ENCODE peak calls at places on chromosome 18, in five cellular contexts. K is lower lobe of right lung, F is transverse colon, S is fibroblast of lung, Z is retinal pigment epithelial cell. N is an unnamed sample.
A peak's percentile ranks its signal among the peaks of the same experiment; 100 is the strongest.

GRCh38 chr18:70221156-70221910 is 15.8 kb upstream of the RTTN start:
- DNase-seq in Z (peak; percentile 66), S (no peak), F (no peak), K (no peak), N (no peak)

GRCh38 chr18:41096504-41096903 is 858.5 kb upstream of the PIK3C3 start:
- DNase-seq in K (no peak), F (no peak), S (peak; percentile 68), Z (peak; percentile 35), N (no peak)

GRCh38 chr18:57657566-57657965 is 35.9 kb upstream of the NARS1 start:
- DNase-seq in S (no peak), F (no peak), K (no peak), Z (no peak), N (no peak)

GRCh38 chr18:74522635-74523548 is 11.4 kb upstream of the CNDP1 start:
- DNase-seq in F (no peak), S (no peak), K (no peak), Z (no peak), N (peak; percentile 72)

GRCh38 chr18:13617826-13618515 is 108.4 kb downstream of the FAM210A start:
- DNase-seq in K (no peak), S (no peak), F (no peak), Z (no peak), N (no peak)

GRCh38 chr18:66048404-66048803 is 297.6 kb downstream of the CDH7 start:
- DNase-seq in K (no peak), F (no peak), S (peak; percentile 7), Z (no peak), N (no peak)

GRCh38 chr18:36411745-36412168 is 114.2 kb downstream of the FHOD3 start:
- DNase-seq in Z (no peak), K (no peak), S (no peak), F (no peak), N (no peak)

GRCh38 chr18:13726972-13727331 is 479 bp downstream of the RNMT start:
- DNase-seq in F (peak; percentile 47), K (no peak), Z (peak; percentile 55), S (peak; percentile 61), N (no peak)

GRCh38 chr18:57095884-57096283 is 51.0 kb upstream of the BOD1L2 start:
- DNase-seq in F (no peak), S (no peak), Z (no peak), K (no peak), N (no peak)

GRCh38 chr18:22900558-22901183 is 32.5 kb upstream of the RBBP8 start:
- DNase-seq in Z (no peak), F (no peak), S (peak; percentile 13), K (no peak), N (no peak)

DNA sequence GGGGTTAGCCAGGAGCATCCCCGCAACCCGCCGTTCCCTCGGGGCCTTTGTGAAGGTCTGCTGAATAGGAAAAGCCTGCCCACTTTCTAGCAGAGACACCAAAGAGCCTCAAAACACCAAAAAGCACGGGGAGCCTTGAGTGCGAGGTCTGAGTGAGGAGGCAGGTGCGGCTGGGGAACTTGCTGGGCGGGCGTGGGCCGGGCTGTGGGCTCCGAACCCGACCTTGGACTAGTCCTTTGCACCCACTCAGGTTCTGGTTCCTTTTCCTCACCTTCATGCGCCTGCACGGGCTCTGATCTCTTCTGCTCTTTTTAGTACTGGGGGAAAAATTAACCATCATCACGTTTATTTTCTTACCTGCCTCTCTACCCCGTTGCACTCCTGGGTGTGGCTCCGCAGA is 19.9 kb downstream of the APCDD1 start:
- DNase-seq in K (no peak), F (no peak), S (no peak), Z (no peak), N (no peak)
- H3K4me3 ChIP-seq in K (no peak overlapping the region), F (no peak overlapping the region), S (no peak overlapping the region), Z (no peak overlapping the region), N (no peak overlapping the region)

GRCh38 chr18:11980555-11981382 is 538 bp upstream of the IMPA2 start:
- DNase-seq in Z (peak; percentile 95), S (peak; percentile 97), K (peak; percentile 99), F (peak; percentile 99), N (peak; percentile 75)
- TF ChIP-seq CTCF in Z (no peak), S (no peak), K (peak; percentile 9), F (no peak), N (no peak)

GRCh38 chr18:24026457-24026856 is 11.9 kb downstream of the TTC39C start:
- DNase-seq in S (no peak), K (no peak), F (no peak), Z (no peak), N (no peak)

GRCh38 chr18:24023185-24023814 is 8.7 kb downstream of the TTC39C start:
- DNase-seq in F (no peak), Z (no peak), K (no peak), S (no peak), N (no peak)

GRCh38 chr18:24024425-24024824 is 9.9 kb downstream of the TTC39C start:
- DNase-seq in K (no peak), S (no peak), F (no peak), Z (no peak), N (no peak)

GRCh38 chr18:24031318-24031717 is 16.8 kb downstream of the TTC39C start:
- DNase-seq in S (no peak), F (no peak), Z (no peak), K (no peak), N (no peak)

GRCh38 chr18:24027156-24027555 is 12.6 kb downstream of the TTC39C start:
- DNase-seq in K (no peak), F (peak; percentile 38), S (peak; percentile 92), Z (peak; percentile 78), N (no peak)
- H3K4me3 ChIP-seq in K (no peak overlapping the region), F (no peak overlapping the region), S (no peak overlapping the region), Z (no peak overlapping the region), N (no peak overlapping the region)

GRCh38 chr18:55384551-55385275 is 203.3 kb downstream of the TCF4 start:
- DNase-seq in Z (no peak), S (peak; percentile 45), F (peak; percentile 9), K (no peak), N (no peak)
- TF ChIP-seq CTCF in Z (peak; percentile 77), S (peak; percentile 63), F (peak; percentile 39), K (peak; percentile 52), N (peak; percentile 83)